ENCODE peak calls at places on chromosomes 5 and 9, in four cellular contexts. G is prostate gland, Y is IMR-90, C is ovary. F is an unnamed sample.

GRCh38 chr5:1772634-1773033 is 27.0 kb downstream of the MRPL36 start:
- DNase-seq in G (peak; percentile 65), Y (peak; percentile 66), C (no peak), F (no peak)

GRCh38 chr9:6405371-6405770 is 7.6 kb upstream of the UHRF2 start:
- DNase-seq in G (no peak), Y (no peak), C (no peak), F (no peak)

GRCh38 chr5:73363911-73364730 is 84.5 kb downstream of the FOXD1 start:
- DNase-seq in G (no peak), Y (peak; percentile 80), C (no peak), F (no peak)

GRCh38 chr5:15664961-15665360 is 165.0 kb downstream of the FBXL7 start:
- DNase-seq in G (no peak), Y (peak; percentile 45), C (no peak), F (no peak)

GRCh38 chr9:120872775-120873502 is 4.0 kb downstream of the PHF19 start:
- DNase-seq in G (no peak), Y (no peak), C (no peak), F (no peak)

GRCh38 chr9:33132249-33132772 is 34.8 kb downstream of the B4GALT1 start:
- DNase-seq in G (no peak), Y (peak; percentile 90), C (no peak), F (no peak)

GRCh38 chr5:35136386-35136785 is 88.6 kb upstream of the AGXT2 start:
- DNase-seq in G (no peak), Y (peak; percentile 95), C (no peak), F (no peak)

GRCh38 chr9:134967547-134967930 is 49.8 kb upstream of the FCN1 start:
- DNase-seq in G (no peak), Y (peak; percentile 6), C (peak; percentile 19), F (no peak)

GRCh38 chr5:179153921-179154345 is 93.8 kb downstream of the ZNF354C start:
- DNase-seq in G (no peak), Y (no peak), C (peak; percentile 25), F (no peak)

GRCh38 chr5:172299916-172300439 is 16.4 kb upstream of the UBTD2 start:
- DNase-seq in G (no peak), Y (peak; percentile 76), C (no peak), F (no peak)

GRCh38 chr5:1007221-1007680 is 1.4 kb upstream of the NKD2 start:
- DNase-seq in G (no peak), Y (no peak), C (no peak), F (no peak)

GRCh38 chr5:166883016-166883415 is 1408.4 kb upstream of the WWC1 start:
- DNase-seq in G (no peak), Y (no peak), C (no peak), F (no peak)

GRCh38 chr5:1735320-1735970 is 64.2 kb downstream of the MRPL36 start:
- DNase-seq in G (peak; percentile 3), Y (no peak), C (no peak), F (no peak)

GRCh38 chr5:37787742-37788141 is 52.1 kb downstream of the GDNF start:
- DNase-seq in G (no peak), Y (no peak), C (no peak), F (no peak)

GRCh38 chr9:18824095-18824666 is 208.8 kb downstream of the SAXO1 start:
- DNase-seq in G (no peak), Y (no peak), C (no peak), F (no peak)

GRCh38 chr5:68730220-68731010 is 363.4 kb upstream of the SLC30A5 start:
- DNase-seq in G (peak; percentile 32), Y (peak; percentile 75), C (peak; percentile 44), F (peak; percentile 30)

GRCh38 chr5:17012289-17012688 is 76.2 kb upstream of the MYO10 start:
- DNase-seq in G (no peak), Y (peak; percentile 83), C (no peak), F (no peak)

GRCh38 chr9:4689687-4690104 is 10.3 kb downstream of the CDC37L1 start:
- DNase-seq in G (peak; percentile 26), Y (peak; percentile 31), C (no peak), F (no peak)

GRCh38 chr9:98230789-98231188 is 24.7 kb downstream of the TBC1D2 start:
- DNase-seq in G (no peak), Y (no peak), C (no peak), F (no peak)

GRCh38 chr9:115400801-115401200 is 282.8 kb upstream of the TNC start:
- DNase-seq in G (no peak), Y (peak; percentile 74), C (no peak), F (no peak)

GRCh38 chr5:40410231-40410861 is 269.4 kb upstream of the PTGER4 start:
- DNase-seq in G (no peak), Y (peak; percentile 49), C (no peak), F (peak; percentile 13)

GRCh38 chr5:180070726-180071417 is 687 bp downstream of the RNF130 start:
- DNase-seq in G (peak; percentile 37), Y (peak; percentile 55), C (no peak), F (peak; percentile 33)

GRCh38 chr5:1359031-1359645 is 14.2 kb upstream of the CLPTM1L start:
- DNase-seq in G (no peak), Y (no peak), C (no peak), F (no peak)

GRCh38 chr9:4139201-4139600 is 160.7 kb downstream of the GLIS3 start:
- DNase-seq in G (no peak), Y (no peak), C (no peak), F (no peak)

GRCh38 chr9:96006296-96006890 is 130.9 kb downstream of the ERCC6L2 start:
- DNase-seq in G (no peak), Y (no peak), C (no peak), F (no peak)

GRCh38 chr5:160506006-160507004 is 84.7 kb downstream of the PTTG1 start:
- DNase-seq in G (no peak), Y (peak; percentile 54), C (no peak), F (no peak)

GRCh38 chr5:79845448-79846197 is 145.4 kb downstream of the MTX3 start:
- DNase-seq in G (no peak), Y (peak; percentile 89), C (no peak), F (no peak)

GRCh38 chr9:27054125-27054524 is 48.7 kb upstream of the LRRC19 start:
- DNase-seq in G (no peak), Y (no peak), C (no peak), F (no peak)

GRCh38 chr9:91131433-91131839 is 230.3 kb downstream of the AUH start:
- DNase-seq in G (peak; percentile 71), Y (peak; percentile 100), C (peak; percentile 70), F (no peak)

GRCh38 chr9:32340401-32340800 is 44.0 kb upstream of the ACO1 start:
- DNase-seq in G (no peak), Y (no peak), C (no peak), F (no peak)

GRCh38 chr5:17225551-17225950 is 8.1 kb downstream of the BASP1 start:
- DNase-seq in G (no peak), Y (no peak), C (no peak), F (no peak)

GRCh38 chr9:33168941-33169544 is 1.9 kb upstream of the B4GALT1 start:
- DNase-seq in G (no peak), Y (no peak), C (no peak), F (no peak)

GRCh38 chr9:101433229-101433628 is 2.3 kb downstream of the ALDOB start:
- DNase-seq in G (no peak), Y (no peak), C (no peak), F (no peak)

GRCh38 chr9:80951675-80952074 is 737.7 kb downstream of the TLE1 start:
- DNase-seq in G (no peak), Y (peak; percentile 38), C (no peak), F (no peak)

GRCh38 chr9:69549310-69550202 is 122.6 kb downstream of the APBA1 start:
- DNase-seq in G (peak; percentile 23), Y (peak; percentile 61), C (no peak), F (no peak)

GRCh38 chr5:139684350-139684880 is 36.3 kb downstream of the CXXC5 start:
- DNase-seq in G (no peak), Y (no peak), C (no peak), F (no peak)
- TF ChIP-seq POLR2A in G (no peak), Y (no peak), C (no peak), F (no peak)

GRCh38 chr5:176131771-176132170 is 106.5 kb upstream of the SIMC1 start:
- DNase-seq in G (no peak), Y (no peak), C (no peak), F (no peak)

GRCh38 chr5:176133877-176134276 is 104.3 kb upstream of the SIMC1 start:
- DNase-seq in G (no peak), Y (no peak), C (no peak), F (no peak)

GRCh38 chr5:176134529-176135223 is 103.5 kb upstream of the SIMC1 start:
- DNase-seq in G (no peak), Y (no peak), C (peak; percentile 81), F (no peak)

GRCh38 chr5:176133289-176133870 is 104.8 kb upstream of the SIMC1 start:
- DNase-seq in G (no peak), Y (no peak), C (no peak), F (no peak)

DNA sequence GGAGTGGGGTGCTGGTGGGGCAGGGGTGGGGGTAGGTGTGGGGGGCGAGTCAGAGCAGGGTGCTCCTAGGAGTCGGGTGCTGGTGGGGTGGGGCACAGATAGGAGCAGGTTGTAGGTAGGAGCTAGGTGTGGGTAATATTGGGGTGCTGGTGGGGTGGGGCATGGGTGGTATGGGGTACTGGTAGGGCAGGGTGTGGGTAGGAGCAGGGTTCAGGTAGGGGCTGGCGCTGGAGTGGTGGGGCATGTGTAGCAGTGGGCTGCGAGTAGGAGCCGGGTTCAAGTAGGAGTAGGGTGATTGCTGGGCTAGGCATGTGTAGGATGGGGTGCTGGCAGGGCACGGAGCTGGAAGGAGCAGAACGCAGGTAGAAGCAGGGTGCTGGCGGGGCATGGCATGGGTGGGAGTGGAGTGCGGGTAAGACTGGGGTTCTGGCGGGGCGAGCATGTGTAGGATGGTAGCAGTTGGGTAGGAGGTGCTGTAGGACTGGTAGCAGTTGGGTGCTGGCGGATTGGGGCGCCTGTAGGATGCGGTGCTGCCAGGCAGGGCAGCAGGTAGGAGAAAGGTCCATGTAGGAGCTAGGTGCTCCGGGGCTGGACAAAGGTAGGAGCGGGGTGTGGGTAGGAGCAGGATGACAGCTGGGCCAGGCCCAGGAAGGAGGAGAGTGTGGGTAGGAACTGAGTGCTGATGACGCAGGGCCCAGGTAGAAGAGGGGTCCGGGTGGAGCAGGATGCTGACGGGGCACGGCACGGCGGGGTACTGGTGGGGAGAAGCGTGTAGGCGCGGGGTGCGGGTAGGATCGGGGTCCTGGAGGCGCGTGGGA is 105.5 kb upstream of the SIMC1 start:
- DNase-seq in G (no peak), Y (no peak), C (no peak), F (no peak)
- H3K4me3 ChIP-seq in G (no peak overlapping the region), Y (no peak overlapping the region), C (no peak overlapping the region), F (no peak overlapping the region)

GRCh38 chr9:133518706-133519105 is 6.1 kb downstream of the MYMK start:
- DNase-seq in G (no peak), Y (no peak), C (no peak), F (no peak)

GRCh38 chr9:133520121-133520835 is 4.5 kb downstream of the MYMK start:
- DNase-seq in G (no peak), Y (no peak), C (no peak), F (no peak)

GRCh38 chr9:133518193-133518592 is 6.6 kb downstream of the MYMK start:
- DNase-seq in G (no peak), Y (no peak), C (no peak), F (no peak)

GRCh38 chr9:133521122-133522072 is 3.4 kb downstream of the MYMK start:
- DNase-seq in G (no peak), Y (no peak), C (no peak), F (no peak)

GRCh38 chr9:133519693-133520092 is 5.1 kb downstream of the MYMK start:
- DNase-seq in G (no peak), Y (peak; percentile 12), C (no peak), F (no peak)
- TF ChIP-seq POLR2A in G (no peak), Y (no peak), C (no peak), F (no peak)

GRCh38 chr9:123361731-123362560 is 5.9 kb downstream of the CRB2 start:
- DNase-seq in G (no peak), Y (no peak), C (no peak), F (no peak)
- H3K4me3 ChIP-seq in G (no peak overlapping the region), Y (no peak overlapping the region), C (no peak overlapping the region), F (no peak overlapping the region)

GRCh38 chr5:89703799-89704198 is 705.8 kb downstream of the CETN3 start:
- DNase-seq in G (no peak), Y (no peak), C (no peak), F (no peak)
- TF ChIP-seq POLR2A in G (no peak), Y (no peak), C (no peak), F (no peak)